ENCODE peak calls at places on chromosomes 7 and 10, in six cellular contexts. T, D, S, R, A and E are unnamed samples.

GRCh38 chr7:50834136-50834535 is 51.4 kb upstream of the GRB10 start:
- DNase-seq in T (no peak), D (no peak), S (no peak), R (no peak), A (no peak), E (no peak)

GRCh38 chr10:343231-344215 is 208.3 kb downstream of the ZMYND11 start:
- DNase-seq in T (no peak), D (no peak), S (no peak), R (no peak), A (no peak), E (no peak)

GRCh38 chr7:157432541-157432956 is 95.7 kb downstream of the DNAJB6 start:
- DNase-seq in T (peak), D (peak), S (peak), R (peak), A (peak), E (peak)

GRCh38 chr10:102812213-102812876 is 24.9 kb downstream of the CYP17A1 start:
- DNase-seq in T (peak), D (no peak), S (no peak), R (peak), A (no peak), E (no peak)

GRCh38 chr7:141551080-141551772 is at the start of gene AGK:
- DNase-seq in T (peak), D (peak), S (peak), R (peak), A (peak), E (peak)

GRCh38 chr10:60491162-60491561 is 101.5 kb upstream of the ANK3 start:
- DNase-seq in T (no peak), D (no peak), S (no peak), R (no peak), A (no peak), E (no peak)

GRCh38 chr10:61439058-61439607 is 14.0 kb downstream of the TMEM26 start:
- DNase-seq in T (no peak), D (no peak), S (no peak), R (no peak), A (no peak), E (no peak)

GRCh38 chr7:134174797-134175261 is 47.7 kb downstream of the LRGUK start:
- DNase-seq in T (peak), D (no peak), S (peak), R (no peak), A (peak), E (peak)

GRCh38 chr10:35640951-35641429 is 1.1 kb downstream of the FZD8 start:
- DNase-seq in T (peak), D (peak), S (peak), R (peak), A (peak), E (peak)

GRCh38 chr10:5500162-5500670 is 846 bp upstream of the CALML5 start:
- DNase-seq in T (no peak), D (no peak), S (no peak), R (no peak), A (no peak), E (no peak)

GRCh38 chr10:122279725-122280141 is 8.6 kb downstream of the BTBD16 start:
- DNase-seq in T (peak), D (peak), S (peak), R (no peak), A (peak), E (peak)